ENCODE peak calls at places on chromosomes 6 and 20, in eight cellular contexts. M is EL; T is astrocyte of the spinal cord; R is GM10248; K is stimulated activated CD4-positive, alpha-beta T cell treated with anti-CD3 and anti-CD28 coated beads, Interleukin-2, amount 100 ng/mL, for 48 hours; U is HCT116; B is NCI-H187 treated with DMSO at 0.1 percent for 48 hours; P is GF-D8. Z is an unnamed sample.

GRCh38 chr6:105587349-105588115 is 184.7 kb upstream of the PREP start:
- DNase-seq in M (peak), T (no peak), R (no peak), K (no peak), U (no peak), B (no peak), P (no peak), Z (no peak)

GRCh38 chr6:136822051-136822378 is 377 bp upstream of the PEX7 start:
- DNase-seq in M (no peak), T (no peak), R (no peak), K (peak), U (no peak), B (no peak), P (no peak), Z (peak)

GRCh38 chr6:27605401-27606342 is 132.8 kb upstream of the ZNF184 start:
- DNase-seq in M (peak), T (peak), R (peak), K (peak), U (peak), B (no peak), P (no peak), Z (no peak)

GRCh38 chr6:108222504-108222903 is 38.3 kb downstream of the SNX3 start:
- DNase-seq in M (no peak), T (peak), R (no peak), K (no peak), U (no peak), B (no peak), P (peak), Z (no peak)

GRCh38 chr6:170172825-170173231 is 118.0 kb downstream of the DLL1 start:
- DNase-seq in M (no peak), T (no peak), R (no peak), K (no peak), U (no peak), B (no peak), P (no peak), Z (no peak)

GRCh38 chr20:47016068-47016664 is 121.5 kb downstream of the EYA2 start:
- DNase-seq in M (no peak), T (no peak), R (no peak), K (no peak), U (no peak), B (no peak), P (no peak), Z (no peak)

GRCh38 chr6:50087231-50087954 is 37.7 kb upstream of the DEFB112 start:
- DNase-seq in M (peak), T (peak), R (no peak), K (no peak), U (no peak), B (no peak), P (no peak), Z (no peak)

GRCh38 chr6:12957321-12958051 is 240.9 kb downstream of the PHACTR1 start:
- DNase-seq in M (peak), T (peak), R (peak), K (no peak), U (no peak), B (no peak), P (peak), Z (no peak)

GRCh38 chr6:160015778-160016684 is 47.1 kb downstream of the IGF2R start:
- DNase-seq in M (no peak), T (no peak), R (no peak), K (peak), U (no peak), B (no peak), P (no peak), Z (no peak)

GRCh38 chr20:3041818-3042504 is 1.5 kb upstream of the GNRH2 start:
- DNase-seq in M (no peak), T (peak), R (no peak), K (no peak), U (no peak), B (no peak), P (no peak), Z (no peak)

GRCh38 chr6:14726816-14727493 is 518.9 kb upstream of the JARID2 start:
- DNase-seq in M (no peak), T (no peak), R (no peak), K (no peak), U (no peak), B (no peak), P (no peak), Z (no peak)

Z was measured in CMK.